ENCODE peak calls at places on chromosomes 11 and 22, in six cellular contexts. M is CD8-positive, alpha-beta T cell; C is prostate gland; U is body of pancreas; N is colonic mucosa; E is Panc1. Y is an unnamed sample.

GRCh38 chr11:1073261-1073724 is 1.4 kb upstream of the MUC2 start:
- DNase-seq in E (no peak), N (peak; percentile 86), C (peak; percentile 79), M (no peak), U (peak; percentile 65), Y (peak; percentile 36)

GRCh38 chr11:13874596-13874995 is 87.9 kb upstream of the SPON1 start:
- DNase-seq in E (no peak), M (no peak), N (no peak), C (no peak), U (no peak), Y (no peak)

GRCh38 chr11:61266602-61267001 is 25.6 kb downstream of the PGA5 start:
- DNase-seq in U (no peak), C (no peak), N (no peak), M (no peak), E (no peak), Y (peak; percentile 40)

GRCh38 chr11:95764267-95764898 is 25.2 kb downstream of the FAM76B start:
- DNase-seq in C (no peak), U (no peak), M (no peak), E (no peak), N (no peak), Y (no peak)

GRCh38 chr11:28833169-28833568 is 725.0 kb downstream of the METTL15 start:
- DNase-seq in U (no peak), C (no peak), N (no peak), M (no peak), E (no peak), Y (no peak)

GRCh38 chr22:19178065-19178658 is 374 bp downstream of the SLC25A1 start:
- DNase-seq in E (no peak), C (no peak), U (peak; percentile 63), N (peak; percentile 62), M (peak; percentile 58), Y (no peak)

GRCh38 chr11:74256370-74257133 is 54.9 kb downstream of the P4HA3 start:
- DNase-seq in E (no peak), C (no peak), U (no peak), N (no peak), M (no peak), Y (no peak)

GRCh38 chr11:15757299-15757698 is 599.0 kb downstream of the SOX6 start:
- DNase-seq in N (no peak), C (no peak), U (no peak), E (no peak), M (no peak), Y (no peak)

GRCh38 chr11:78420796-78421209 is 3.2 kb upstream of the GAB2 start:
- DNase-seq in E (no peak), N (no peak), U (no peak), M (peak; percentile 30), C (no peak), Y (no peak)

GRCh38 chr11:67998150-67999045 is 5.5 kb downstream of the UNC93B1 start:
- DNase-seq in N (no peak), E (no peak), U (no peak), C (no peak), M (no peak), Y (no peak)

GRCh38 chr11:133570376-133570775 is 38.1 kb upstream of the OPCML start:
- DNase-seq in U (no peak), E (no peak), C (no peak), M (no peak), N (no peak), Y (peak; percentile 48)

GRCh38 chr22:36386900-36387663 is 685 bp downstream of the MYH9 start:
- DNase-seq in M (peak; percentile 48), N (peak; percentile 78), C (peak; percentile 44), U (peak; percentile 73), E (no peak), Y (no peak)

GRCh38 chr11:57082125-57082524 is 93.4 kb downstream of the OR5AK2 start:
- DNase-seq in M (no peak), E (no peak), U (no peak), C (no peak), N (no peak), Y (no peak)

DNA sequence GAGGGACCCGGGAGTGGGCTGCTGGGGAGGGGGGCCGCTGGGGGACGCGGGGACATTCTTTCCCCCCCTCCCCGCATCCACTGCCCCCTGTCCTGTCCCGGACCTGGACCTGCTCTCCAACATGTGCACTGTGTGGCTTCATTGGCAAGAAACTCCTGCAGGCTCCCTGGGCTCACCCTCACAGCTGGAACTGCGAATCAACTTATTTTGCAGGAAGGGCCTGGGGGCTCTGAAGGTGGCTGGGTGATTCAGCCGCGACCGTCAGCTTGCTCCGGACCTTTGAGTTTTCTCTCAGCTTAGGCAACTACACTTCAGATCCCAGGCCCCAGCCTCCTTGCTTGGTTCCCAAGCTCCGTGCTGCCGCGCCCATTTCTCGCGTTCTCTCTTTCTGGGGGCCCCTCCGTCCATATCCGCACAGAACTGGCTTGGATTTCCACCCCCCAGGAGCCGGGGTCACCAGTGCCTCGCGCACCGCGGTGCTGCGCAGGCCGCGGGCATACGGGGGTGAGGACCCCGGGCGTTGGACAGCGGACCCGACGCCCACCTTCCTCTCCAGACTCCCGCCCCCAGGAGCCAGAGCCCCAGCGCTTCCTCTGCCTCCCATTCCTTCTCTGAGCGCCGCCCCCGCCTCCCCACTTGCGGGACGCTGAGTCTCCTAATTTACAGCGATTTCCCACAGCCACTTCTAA is 475 bp upstream of the AHNAK start:
- DNase-seq in E (no peak), U (no peak), N (peak; percentile 56), C (peak; percentile 28), M (no peak), Y (peak; percentile 78)
- H3K4me1 ChIP-seq in E (peaks cover 38% of the 10 kb centered on the region), U (peaks cover 99% of the 10 kb centered on the region), N (peaks cover 41% of the 10 kb centered on the region), C (peaks cover 31% of the 10 kb centered on the region), M (peaks cover 61% of the 10 kb centered on the region), Y (peaks cover 17% of the 10 kb centered on the region)

GRCh38 chr22:27255580-27255979 is 546.0 kb downstream of the MN1 start:
- DNase-seq in E (no peak), U (no peak), C (no peak), N (no peak), M (no peak), Y (no peak)

GRCh38 chr22:27260087-27260730 is 541.3 kb downstream of the MN1 start:
- DNase-seq in C (no peak), U (no peak), M (no peak), N (no peak), E (no peak), Y (no peak)

GRCh38 chr22:27258773-27259172 is 542.8 kb downstream of the MN1 start:
- DNase-seq in M (no peak), C (no peak), E (no peak), U (no peak), N (no peak), Y (no peak)

GRCh38 chr22:27259390-27259789 is 542.2 kb downstream of the MN1 start:
- DNase-seq in U (no peak), M (no peak), E (no peak), N (no peak), C (no peak), Y (no peak)

DNA sequence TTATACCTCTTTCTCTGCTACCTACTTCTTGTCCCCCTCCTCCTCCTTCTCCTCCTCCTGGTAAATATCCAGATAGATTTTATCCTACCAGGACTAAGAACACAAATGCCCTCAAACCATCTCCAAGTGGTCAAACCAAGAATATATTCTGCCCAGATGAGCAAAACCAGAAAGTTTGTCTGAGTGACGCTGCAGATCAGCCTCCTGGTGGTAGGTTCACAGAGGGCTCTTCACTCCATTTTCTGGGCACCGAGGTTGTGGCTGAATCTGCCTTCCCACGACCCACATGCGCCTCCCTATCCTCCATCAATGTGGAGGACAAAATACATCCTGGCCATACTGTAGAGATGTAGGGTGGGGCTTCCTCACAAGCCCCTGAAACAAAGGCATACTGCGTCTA is 543.6 kb downstream of the MN1 start:
- DNase-seq in C (no peak), N (no peak), M (no peak), E (no peak), U (no peak), Y (no peak)
- TF ChIP-seq CTCF in C (no peak), N (no peak), M (no peak), E (no peak), U (no peak), Y (no peak)

DNA sequence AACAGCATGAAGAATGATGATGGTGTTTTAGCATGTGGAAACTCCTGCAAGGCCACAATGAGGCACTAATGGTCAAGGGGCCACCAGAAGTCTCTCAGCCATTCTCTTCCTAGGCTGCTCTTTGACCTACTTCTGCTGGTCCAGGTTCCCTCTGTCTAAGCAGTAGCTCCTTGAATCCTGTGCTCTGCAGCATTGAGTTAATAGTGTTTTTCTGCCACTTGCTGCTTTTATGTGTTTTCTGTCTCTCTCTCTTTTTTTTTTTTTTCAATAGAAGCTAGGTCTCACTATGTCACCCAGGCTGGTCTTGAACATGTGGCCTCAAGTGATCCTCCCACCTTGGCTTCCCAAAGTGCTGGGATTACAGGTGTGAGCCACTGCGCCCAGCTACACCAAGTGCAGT is 20.1 kb upstream of the AIFM3 start:
- DNase-seq in N (no peak), E (no peak), M (no peak), C (no peak), U (no peak), Y (no peak)
- H3K4me1 ChIP-seq in N (peaks cover 23% of the 10 kb centered on the region), E (peaks cover 23% of the 10 kb centered on the region), M (peaks cover 30% of the 10 kb centered on the region), C (no peaks in the 10 kb centered on the region), U (peaks cover 27% of the 10 kb centered on the region), Y (peaks cover 33% of the 10 kb centered on the region)

GRCh38 chr11:124837491-124837856 is 27.8 kb upstream of the ROBO3 start:
- DNase-seq in M (no peak), C (no peak), N (peak; percentile 30), E (peak; percentile 62), U (no peak), Y (peak; percentile 76)
- TF ChIP-seq CTCF in M (no peak), C (no peak), N (no peak), E (peak; percentile 82), U (no peak), Y (peak; percentile 78)

DNA sequence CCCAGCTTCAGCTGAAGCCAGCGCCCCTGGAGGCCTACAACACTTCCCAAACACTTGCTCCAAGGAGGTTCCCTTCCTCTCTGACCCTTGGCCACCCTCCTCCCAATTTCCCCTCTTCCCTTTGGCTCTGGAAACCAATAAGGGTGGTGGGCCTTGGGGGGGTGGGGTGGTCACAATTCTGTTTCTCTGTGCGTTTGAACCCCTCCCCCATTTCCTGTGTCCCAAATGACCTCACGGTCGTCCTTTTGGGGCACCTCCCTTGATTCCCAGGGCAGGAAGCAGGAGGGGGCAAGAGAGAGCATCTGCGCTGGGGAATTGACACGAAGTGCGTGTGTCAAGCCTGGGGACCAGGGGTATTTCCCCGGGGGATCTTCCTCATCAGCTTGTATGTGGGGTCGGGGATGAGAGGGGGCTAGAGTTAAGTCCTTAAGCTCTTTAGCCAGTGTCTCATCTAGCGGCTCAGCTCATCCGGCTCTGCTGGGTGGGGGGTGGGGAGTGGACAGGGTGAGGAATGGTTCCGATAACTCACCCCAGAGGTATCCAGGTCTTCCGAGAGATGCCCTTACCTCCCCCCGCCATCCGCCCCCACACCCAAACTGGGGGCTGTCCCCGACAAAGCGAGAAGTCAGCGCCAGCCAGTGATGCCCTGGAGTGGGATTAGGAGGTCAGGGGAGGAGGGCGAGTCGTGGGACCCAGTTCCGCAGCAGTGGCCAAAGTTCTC is 629 bp downstream of the ESAM start:
- DNase-seq in M (no peak), E (no peak), C (no peak), U (no peak), N (no peak), Y (no peak)
- H3K4me1 ChIP-seq in M (peaks cover 34% of the 10 kb centered on the region), E (peaks cover 7% of the 10 kb centered on the region), C (peaks cover 13% of the 10 kb centered on the region), U (peaks cover 61% of the 10 kb centered on the region), N (peaks cover 7% of the 10 kb centered on the region), Y (no peaks in the 10 kb centered on the region)

GRCh38 chr11:37858398-37858797 is 1260.4 kb upstream of the RAG2 start:
- DNase-seq in N (no peak), U (no peak), M (no peak), C (no peak), E (no peak), Y (no peak)
- TF ChIP-seq CTCF in N (no peak), U (no peak), M (no peak), C (no peak), E (no peak), Y (peak; percentile 42)

GRCh38 chr22:42893366-42894150 is 36.5 kb upstream of the ARFGAP3 start:
- DNase-seq in C (no peak), N (no peak), M (no peak), E (no peak), U (no peak), Y (no peak)
- H3K4me1 ChIP-seq in C (peaks cover 11% of the 10 kb centered on the region), N (peaks cover 2% of the 10 kb centered on the region), M (peaks cover 31% of the 10 kb centered on the region), E (no peaks in the 10 kb centered on the region), U (peaks cover 96% of the 10 kb centered on the region), Y (no peaks in the 10 kb centered on the region)

Y was measured in foreskin keratinocyte.